ENCODE peak calls at places on chromosomes 3 and 15, in seven cellular contexts. S is fibroblast of mammary gland, T is breast epithelium, N is tibial artery, Z is testis, J is fibroblast of lung, V is coronary artery. D is an unnamed sample.

GRCh38 chr3:123151251-123151705 is 50.5 kb upstream of the SEC22A start:
- DNase-seq in S (no peak), T (no peak), Z (no peak), N (no peak), V (no peak), J (no peak), D (no peak)

GRCh38 chr15:42194502-42194901 is 13.6 kb downstream of the VPS39 start:
- DNase-seq in V (no peak), J (peak; percentile 29), Z (no peak), N (peak; percentile 22), S (peak; percentile 89), T (no peak), D (no peak)

GRCh38 chr3:25527796-25528195 is 99.7 kb downstream of the RARB start:
- DNase-seq in V (no peak), N (no peak), T (no peak), J (peak; percentile 62), Z (no peak), S (peak; percentile 7), D (peak; percentile 78)

GRCh38 chr3:63931290-63931689 is 19.1 kb upstream of the SCAANT1 start:
- DNase-seq in N (no peak), V (no peak), Z (no peak), T (no peak), S (no peak), J (no peak), D (no peak)

GRCh38 chr3:190811775-190812480 is 50.6 kb downstream of the GMNC start:
- DNase-seq in T (no peak), Z (peak; percentile 68), V (no peak), J (peak; percentile 44), N (no peak), S (peak; percentile 81), D (no peak)

GRCh38 chr15:99021027-99021624 is 13.5 kb upstream of the PGPEP1L start:
- DNase-seq in S (no peak), V (no peak), N (no peak), Z (no peak), J (no peak), T (no peak), D (peak; percentile 50)

GRCh38 chr15:60093273-60094067 is 89.4 kb downstream of the FOXB1 start:
- DNase-seq in S (no peak), N (no peak), T (no peak), J (peak; percentile 15), Z (no peak), V (no peak), D (no peak)

GRCh38 chr3:115245437-115245836 is 98.3 kb upstream of the ZBTB20 start:
- DNase-seq in N (peak; percentile 22), J (peak; percentile 98), T (no peak), Z (no peak), V (no peak), S (peak; percentile 96), D (no peak)

GRCh38 chr3:21754839-21755238 is 3.8 kb upstream of the ZNF385D start:
- DNase-seq in T (no peak), Z (no peak), J (no peak), N (no peak), S (no peak), V (no peak), D (no peak)

GRCh38 chr3:21750831-21751391 is at the start of gene ZNF385D:
- DNase-seq in S (peak; percentile 82), J (peak; percentile 88), V (peak; percentile 89), T (peak; percentile 53), N (peak; percentile 45), Z (peak; percentile 75), D (peak; percentile 93)

GRCh38 chr3:21750291-21750690 is 719 bp downstream of the ZNF385D start:
- DNase-seq in V (no peak), Z (peak; percentile 32), S (peak; percentile 66), J (peak; percentile 73), T (no peak), N (no peak), D (no peak)

GRCh38 chr3:21752749-21753347 is 1.8 kb upstream of the ZNF385D start:
- DNase-seq in N (peak; percentile 26), T (no peak), V (no peak), J (peak; percentile 68), Z (peak; percentile 40), S (peak; percentile 85), D (no peak)

DNA sequence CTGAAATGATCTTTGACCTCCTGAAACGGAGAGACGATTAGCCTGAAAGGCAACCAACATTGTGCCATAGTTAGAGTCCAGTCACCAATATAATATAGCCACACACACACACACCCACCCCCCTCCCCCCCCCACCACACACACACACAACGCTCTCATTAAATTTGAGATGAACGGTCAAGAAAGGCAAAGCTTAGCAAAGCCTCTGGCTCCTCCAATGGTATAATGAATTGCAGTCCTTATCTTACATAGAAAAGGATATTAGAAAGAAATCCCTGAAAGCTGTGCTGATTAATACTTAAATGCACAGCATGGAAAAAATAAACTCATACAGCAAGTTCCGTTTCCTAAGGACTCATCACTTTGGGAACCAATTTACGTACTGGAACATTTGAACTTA is 881 bp upstream of the ZNF385D start:
- DNase-seq in S (peak; percentile 49), V (no peak), J (no peak), Z (no peak), T (no peak), N (no peak), D (no peak)
- H3K4me3 ChIP-seq in S (no peak overlapping the region), V (peak overlapping the region; percentile 77), J (no peak overlapping the region), Z (no peak overlapping the region), T (no peak overlapping the region), N (peak overlapping the region; percentile 75), D (no peak overlapping the region)

DNA sequence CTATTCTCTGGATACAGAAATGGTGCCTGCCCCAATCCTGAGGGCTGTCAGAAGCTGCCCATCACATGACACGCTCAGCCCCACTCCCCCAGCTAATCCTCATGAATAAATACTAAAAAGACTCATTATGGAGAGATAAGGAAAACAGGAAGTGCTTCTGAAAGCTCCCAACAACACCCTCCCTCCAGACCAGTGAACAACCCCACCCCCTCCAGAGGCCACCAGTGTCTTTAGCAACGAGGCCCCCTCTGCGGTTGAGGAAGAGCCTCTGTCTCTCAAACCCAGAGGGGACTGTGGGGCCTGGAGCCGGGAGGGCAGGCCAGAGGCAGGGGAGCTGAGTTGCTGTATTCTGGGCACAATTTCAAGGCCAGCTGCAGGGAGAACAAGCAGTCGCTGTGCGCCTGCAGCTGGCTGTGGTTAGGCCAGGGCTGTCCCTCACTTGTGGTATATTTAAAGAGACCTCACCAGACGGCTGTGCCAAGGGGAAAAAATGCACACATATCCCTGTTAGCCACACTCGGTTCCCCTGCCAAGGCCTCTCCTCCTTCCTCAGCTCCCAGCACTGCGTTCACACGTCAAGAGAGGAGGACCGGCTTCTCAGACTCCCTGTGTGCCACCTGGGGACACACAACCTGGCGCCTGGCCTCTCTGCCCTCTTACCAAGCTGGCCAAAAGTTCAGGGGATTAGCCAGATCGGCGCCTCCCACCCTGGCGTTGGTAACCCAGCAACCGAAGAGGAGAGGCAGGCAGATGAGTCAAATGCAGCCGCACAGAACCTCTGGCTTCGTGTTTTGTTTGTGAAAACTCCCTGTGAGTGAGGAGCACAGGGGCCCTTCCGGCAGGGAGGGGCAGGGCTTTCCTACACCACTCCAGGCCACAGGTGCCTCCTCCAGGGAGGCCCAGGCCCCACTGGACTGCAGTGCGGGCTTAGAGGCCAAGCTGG is 101.2 kb upstream of the ETV5 start:
- DNase-seq in J (peak; percentile 82), S (peak; percentile 71), T (no peak), Z (peak; percentile 77), N (peak; percentile 34), V (peak; percentile 70), D (no peak)
- H3K4me3 ChIP-seq in J (no peak overlapping the region), S (no peak overlapping the region), T (peak overlapping the region; percentile 7), Z (no peak overlapping the region), N (no peak overlapping the region), V (peak overlapping the region; percentile 40), D (no peak overlapping the region)

GRCh38 chr15:39918688-39919385 is 1.2 kb downstream of the GPR176 start:
- DNase-seq in J (peak; percentile 93), N (no peak), S (peak; percentile 74), Z (no peak), T (no peak), V (no peak), D (no peak)

GRCh38 chr15:39920510-39921273 is 626 bp upstream of the GPR176 start:
- DNase-seq in V (peak; percentile 81), N (peak; percentile 73), S (peak; percentile 73), Z (peak; percentile 86), T (peak; percentile 72), J (peak; percentile 81), D (no peak)

GRCh38 chr15:39919740-39920509 is at the start of gene GPR176:
- DNase-seq in S (peak; percentile 82), N (peak; percentile 81), T (no peak), J (peak; percentile 85), V (peak; percentile 89), Z (peak; percentile 64), D (no peak)

GRCh38 chr15:39922450-39923092 is 2.5 kb upstream of the GPR176 start:
- DNase-seq in S (peak; percentile 43), T (no peak), Z (no peak), N (peak; percentile 27), V (no peak), J (no peak), D (no peak)

DNA sequence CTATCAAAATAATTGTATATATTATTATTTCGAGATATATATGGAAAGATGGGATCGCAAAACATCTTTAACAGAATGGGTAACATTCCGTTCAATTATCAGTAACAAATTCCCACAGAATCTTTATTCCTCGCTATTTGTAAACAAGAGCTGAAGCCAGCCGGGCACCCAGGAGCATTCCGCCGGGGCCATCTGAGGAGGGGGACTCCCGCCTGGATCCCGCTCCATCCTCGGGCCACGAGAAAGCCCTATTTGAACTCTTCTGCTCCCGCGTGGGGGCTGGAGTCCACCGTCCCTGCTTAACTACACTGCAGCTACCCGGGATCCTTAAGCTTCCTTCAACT is 698 bp downstream of the GPR176 start:
- DNase-seq in Z (no peak), J (no peak), T (no peak), S (no peak), N (peak; percentile 23), V (no peak), D (no peak)
- H3K4me3 ChIP-seq in Z (peak overlapping the region; percentile 64), J (peak overlapping the region; percentile 84), T (peak overlapping the region; percentile 78), S (peak overlapping the region; percentile 81), N (peak overlapping the region; percentile 60), V (peak overlapping the region; percentile 75), D (peak overlapping the region; percentile 77)

GRCh38 chr3:159787794-159788205 is 200.8 kb upstream of the IL12A start:
- DNase-seq in Z (no peak), T (no peak), N (no peak), V (no peak), J (peak; percentile 90), S (peak; percentile 51), D (no peak)
- H3K4me3 ChIP-seq in Z (no peak overlapping the region), T (no peak overlapping the region), N (no peak overlapping the region), V (no peak overlapping the region), J (no peak overlapping the region), S (no peak overlapping the region), D (no peak overlapping the region)

DNA sequence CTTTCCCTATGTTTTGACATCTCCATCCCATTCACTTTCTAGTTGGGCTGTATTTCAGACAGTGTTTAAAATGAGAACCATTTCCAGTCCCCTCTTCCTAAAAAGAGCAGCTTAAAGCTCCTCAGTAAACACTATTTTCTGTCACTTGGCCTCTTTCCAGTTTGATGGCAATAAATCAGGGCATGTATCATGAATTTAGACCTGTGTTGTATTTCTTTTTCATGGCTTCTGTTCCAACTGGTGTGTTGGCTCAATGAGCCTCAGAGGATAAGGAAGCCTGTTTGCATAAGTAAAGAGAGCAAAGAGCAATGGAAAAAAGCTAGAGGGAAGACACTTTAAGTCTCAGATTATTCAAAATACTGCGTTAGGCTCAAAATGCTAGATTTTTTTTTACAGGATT is 7.2 kb downstream of the CCDC80 start:
- DNase-seq in N (no peak), V (no peak), J (no peak), S (peak; percentile 73), T (no peak), Z (no peak), D (no peak)
- H3K4me3 ChIP-seq in N (no peak overlapping the region), V (no peak overlapping the region), J (peak overlapping the region; percentile 16), S (no peak overlapping the region), T (peak overlapping the region; percentile 53), Z (no peak overlapping the region), D (peak overlapping the region; percentile 13)

GRCh38 chr15:26888761-26889160 is 21.9 kb downstream of the GABRA5 start:
- DNase-seq in T (no peak), Z (peak; percentile 62), V (peak; percentile 55), N (no peak), S (no peak), J (no peak), D (peak; percentile 72)
- H3K4me3 ChIP-seq in T (no peak overlapping the region), Z (no peak overlapping the region), V (no peak overlapping the region), N (no peak overlapping the region), S (no peak overlapping the region), J (no peak overlapping the region), D (no peak overlapping the region)